ENCODE peak calls at places on chromosomes 2 and 18, in six cellular contexts. W is H1, Q is HCT116, Y is endothelial cell of umbilical vein, S is MM.1S, U is fibroblast of lung. T is an unnamed sample. For H3K4me1, the result is how much of the 10 kb centered on the place peaks cover.

GRCh38 chr2:159256159-159256558 is 30.3 kb downstream of the WDSUB1 start:
- DNase-seq in Q (no peak), U (peak), S (no peak), Y (peak), W (no peak), T (no peak)

GRCh38 chr2:169141713-169142352 is 72.5 kb downstream of the DHRS9 start:
- DNase-seq in Q (peak), W (peak), Y (peak), U (peak), S (peak), T (peak)

GRCh38 chr2:40201425-40201824 is 250.5 kb downstream of the SLC8A1 start:
- DNase-seq in S (no peak), W (no peak), U (no peak), Q (no peak), Y (no peak), T (no peak)

GRCh38 chr18:23851470-23852002 is 162.3 kb downstream of the LAMA3 start:
- DNase-seq in U (no peak), S (no peak), W (no peak), Q (no peak), Y (no peak), T (no peak)

GRCh38 chr2:233917146-233917545 is at the start of gene TRPM8:
- DNase-seq in Q (no peak), U (no peak), Y (no peak), S (no peak), W (no peak), T (no peak)

GRCh38 chr18:58299135-58299473 is 255.1 kb downstream of the NEDD4L start:
- DNase-seq in Q (no peak), S (no peak), Y (no peak), W (no peak), U (no peak), T (no peak)

GRCh38 chr2:187775651-187776050 is 221.4 kb upstream of the TFPI start:
- DNase-seq in U (no peak), Q (no peak), W (no peak), Y (no peak), S (no peak), T (no peak)

GRCh38 chr2:12965540-12966269 is 249.0 kb downstream of the TRIB2 start:
- DNase-seq in Y (peak), Q (no peak), S (peak), W (no peak), U (peak), T (no peak)

GRCh38 chr18:78754311-78755043 is 225.1 kb upstream of the SALL3 start:
- DNase-seq in Y (no peak), Q (no peak), S (no peak), U (no peak), W (no peak), T (no peak)

GRCh38 chr2:15447381-15447780 is 113.8 kb downstream of the NBAS start:
- DNase-seq in U (no peak), W (no peak), Y (no peak), S (no peak), Q (no peak), T (no peak)

GRCh38 chr2:60484080-60484737 is 69.2 kb downstream of the BCL11A start:
- DNase-seq in U (peak), W (no peak), Q (no peak), Y (no peak), S (peak), T (no peak)

GRCh38 chr2:201630577-201630976 is 12.7 kb downstream of the TMEM237 start:
- DNase-seq in U (no peak), Y (no peak), W (no peak), Q (no peak), S (no peak), T (no peak)

GRCh38 chr18:77062518-77063003 is 70.0 kb downstream of the MBP start:
- DNase-seq in S (peak), Y (no peak), U (peak), Q (no peak), W (no peak), T (peak)

GRCh38 chr2:191385416-191386160 is 140.4 kb downstream of the MYO1B start:
- DNase-seq in U (no peak), Y (peak), S (no peak), W (no peak), Q (no peak), T (no peak)

GRCh38 chr18:59386909-59387515 is 27.9 kb upstream of the LMAN1 start:
- DNase-seq in S (no peak), U (no peak), Y (no peak), W (peak), Q (no peak), T (no peak)

GRCh38 chr18:31424383-31424988 is 23.1 kb upstream of the DSG3 start:
- DNase-seq in Q (peak), U (peak), S (peak), W (no peak), Y (no peak), T (peak)

GRCh38 chr2:60230037-60230436 is 323.4 kb downstream of the BCL11A start:
- DNase-seq in S (peak), W (no peak), Q (no peak), U (no peak), Y (no peak), T (no peak)

GRCh38 chr2:176418768-176419167 is 149.5 kb downstream of the MTX2 start:
- DNase-seq in W (no peak), Y (no peak), Q (no peak), U (no peak), S (no peak), T (no peak)

GRCh38 chr2:49686291-49686690 is 532.0 kb upstream of the FSHR start:
- DNase-seq in Y (no peak), Q (no peak), U (no peak), S (no peak), W (no peak), T (no peak)

GRCh38 chr2:37350034-37350433 is 5.6 kb downstream of the QPCT start:
- DNase-seq in W (no peak), Y (no peak), Q (no peak), U (peak), S (peak), T (no peak)

GRCh38 chr18:46393230-46393629 is 263.8 kb downstream of the LOXHD1 start:
- DNase-seq in W (no peak), Y (no peak), U (no peak), Q (no peak), S (no peak), T (no peak)

GRCh38 chr2:121709776-121710469 is 26.8 kb downstream of the NIFK start:
- DNase-seq in W (no peak), U (no peak), S (no peak), Y (no peak), Q (no peak), T (no peak)

GRCh38 chr2:175002547-175003274 is 2.5 kb downstream of the CHN1 start:
- DNase-seq in S (no peak), Y (no peak), Q (no peak), U (no peak), W (no peak), T (no peak)
- TF ChIP-seq CTCF in S (no peak), Y (no peak), Q (no peak), U (no peak), W (no peak), T (no peak)

GRCh38 chr2:231673348-231673770 is 35.0 kb upstream of the PTMA start:
- DNase-seq in Q (peak), W (peak), Y (no peak), S (no peak), U (peak), T (no peak)
- H3K9ac ChIP-seq in Q (peak), W (no peak), Y (peak), S (no peak), U (peak), T (no peak)

GRCh38 chr2:218578272-218578877 is 9.7 kb downstream of the CNOT9 start:
- DNase-seq in Q (no peak), Y (no peak), S (no peak), W (no peak), U (no peak), T (no peak)
- H3K4me1 ChIP-seq in Q (under half), Y (under half), S (under half), W (under half), U (under half), T (under half)

GRCh38 chr18:9810994-9811393 is 74.8 kb upstream of the TXNDC2 start:
- DNase-seq in Q (no peak), S (no peak), U (no peak), Y (no peak), W (no peak), T (no peak)
- TF ChIP-seq CTCF in Q (no peak), S (no peak), U (no peak), Y (no peak), W (peak), T (no peak)

GRCh38 chr2:174340400-174341300 is 5.9 kb downstream of the SP9 start:
- DNase-seq in Q (no peak), U (no peak), S (no peak), Y (no peak), W (no peak), T (no peak)

GRCh38 chr2:174341301-174341994 is 6.7 kb downstream of the SP9 start:
- DNase-seq in Y (peak), S (peak), Q (peak), U (peak), W (no peak), T (peak)

GRCh38 chr2:174342600-174343342 is 8.0 kb downstream of the SP9 start:
- DNase-seq in W (no peak), U (no peak), Y (peak), Q (no peak), S (no peak), T (no peak)

GRCh38 chr2:174343343-174343637 is 8.5 kb downstream of the SP9 start:
- DNase-seq in Y (no peak), S (no peak), W (no peak), Q (no peak), U (no peak), T (no peak)

GRCh38 chr2:174341995-174342571 is 7.3 kb downstream of the SP9 start:
- DNase-seq in Y (no peak), W (no peak), U (no peak), Q (no peak), S (no peak), T (no peak)
- H3K9ac ChIP-seq in Y (no peak), W (no peak), U (no peak), Q (no peak), S (no peak), T (peak)

DNA sequence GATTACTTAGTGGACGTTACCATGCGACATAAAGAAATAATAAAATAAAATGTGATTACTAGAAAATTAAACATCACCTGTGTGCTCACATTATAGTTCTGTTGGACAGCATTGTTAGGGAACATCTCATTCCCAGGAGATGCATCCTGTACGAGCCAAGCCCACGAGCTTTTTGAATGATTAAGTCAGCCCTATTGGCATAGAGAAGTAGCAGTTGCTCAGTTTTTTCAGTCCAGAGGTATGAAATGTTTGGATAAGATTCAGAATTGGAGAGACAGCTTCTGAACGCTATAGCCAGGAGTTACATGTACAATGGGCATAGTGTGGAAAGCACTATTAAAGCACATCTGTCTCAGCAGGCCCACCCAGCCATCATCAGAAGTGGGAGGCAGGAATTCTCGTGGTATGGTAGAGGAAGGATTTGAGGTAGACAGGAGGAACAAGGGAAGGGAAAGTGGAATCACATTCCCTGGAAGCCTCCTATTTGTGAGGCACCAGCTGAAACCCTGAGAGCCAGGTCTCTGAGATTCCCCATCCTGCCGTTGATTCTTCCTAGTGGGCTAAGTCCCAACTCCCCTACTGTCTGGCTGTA is 8.6 kb downstream of the SPATS2L start:
- DNase-seq in U (no peak), S (no peak), Y (no peak), Q (no peak), W (no peak), T (no peak)
- H3K4me1 ChIP-seq in U (under half), S (under half), Y (under half), Q (under half), W (half or more), T (under half)

GRCh38 chr18:72700961-72701710 is 157.0 kb upstream of the CBLN2 start:
- DNase-seq in S (peak), Q (no peak), W (no peak), U (peak), Y (no peak), T (no peak)
- TF ChIP-seq CTCF in S (peak), Q (no peak), W (no peak), U (no peak), Y (no peak), T (peak)

GRCh38 chr2:43460141-43460540 is 135.7 kb downstream of the THADA start:
- DNase-seq in S (no peak), Y (no peak), U (no peak), Q (no peak), W (no peak), T (no peak)

GRCh38 chr2:43459455-43459854 is 136.4 kb downstream of the THADA start:
- DNase-seq in U (peak), S (no peak), Y (peak), W (no peak), Q (no peak), T (no peak)

GRCh38 chr2:43460611-43461396 is 135.0 kb downstream of the THADA start:
- DNase-seq in W (no peak), Y (no peak), Q (no peak), U (no peak), S (no peak), T (no peak)

GRCh38 chr2:43462866-43463641 is 132.8 kb downstream of the THADA start:
- DNase-seq in S (no peak), Y (peak), U (no peak), Q (no peak), W (no peak), T (no peak)

GRCh38 chr2:43461461-43462073 is 134.3 kb downstream of the THADA start:
- DNase-seq in Y (no peak), U (no peak), W (no peak), Q (no peak), S (peak), T (no peak)
- H3K9ac ChIP-seq in Y (no peak), U (no peak), W (no peak), Q (no peak), S (peak), T (no peak)